ENCODE peak calls at places on chromosome 20, in five cellular contexts. One of them, this sample, is unnamed.

GRCh38 chr20:33079267-33079666 is at the start of gene BPIFB4:
- DNase-seq in A549: no peak
- DNase-seq in K562: no peak
- DNase-seq in GM23338: no peak
- DNase-seq in GM12878: no peak
- DNase-seq in this sample: no peak

GRCh38 chr20:63692436-63693078 is 3.9 kb upstream of the TNFRSF6B start:
- DNase-seq in A549: peak
- DNase-seq in K562: no peak
- DNase-seq in GM23338: no peak
- DNase-seq in GM12878: no peak
- DNase-seq in this sample: no peak

GRCh38 chr20:40663304-40663703 is 25.7 kb downstream of the MAFB start:
- DNase-seq in A549: no peak
- DNase-seq in K562: no peak
- DNase-seq in GM23338: no peak
- DNase-seq in GM12878: no peak
- DNase-seq in this sample: no peak

GRCh38 chr20:43721429-43722152 is 5.2 kb downstream of the GTSF1L start:
- DNase-seq in A549: no peak
- DNase-seq in K562: no peak
- DNase-seq in GM23338: peak
- DNase-seq in GM12878: no peak
- DNase-seq in this sample: no peak

GRCh38 chr20:59830107-59831023 is 103.1 kb downstream of the SYCP2 start:
- DNase-seq in A549: no peak
- DNase-seq in K562: no peak
- DNase-seq in GM23338: no peak
- DNase-seq in GM12878: no peak
- DNase-seq in this sample: no peak

GRCh38 chr20:2652724-2653510 is 485 bp downstream of the NOP56 start:
- DNase-seq in A549: no peak
- DNase-seq in K562: no peak
- DNase-seq in GM23338: peak
- DNase-seq in GM12878: no peak
- DNase-seq in this sample: peak

GRCh38 chr20:34703573-34704176 is 469 bp upstream of the TP53INP2 start:
- DNase-seq in A549: no peak
- DNase-seq in K562: peak
- DNase-seq in GM23338: peak
- DNase-seq in GM12878: no peak
- DNase-seq in this sample: peak

GRCh38 chr20:64052987-64053840 is 3.8 kb upstream of the SOX18 start:
- DNase-seq in A549: no peak
- DNase-seq in K562: no peak
- DNase-seq in GM23338: no peak
- DNase-seq in GM12878: no peak
- DNase-seq in this sample: peak

GRCh38 chr20:19275630-19276071 is 63.2 kb downstream of the SLC24A3 start:
- DNase-seq in A549: no peak
- DNase-seq in K562: no peak
- DNase-seq in GM23338: no peak
- DNase-seq in GM12878: no peak
- DNase-seq in this sample: no peak

GRCh38 chr20:32018269-32019155 is 8.3 kb downstream of the CCM2L start:
- DNase-seq in A549: peak
- DNase-seq in K562: peak
- DNase-seq in GM23338: peak
- DNase-seq in GM12878: no peak
- DNase-seq in this sample: peak

GRCh38 chr20:62653951-62654685 is 11.8 kb downstream of the SLCO4A1 start:
- DNase-seq in A549: no peak
- DNase-seq in K562: no peak
- DNase-seq in GM23338: no peak
- DNase-seq in GM12878: no peak
- DNase-seq in this sample: no peak

GRCh38 chr20:64164123-64164836 is at the start of gene MYT1:
- DNase-seq in A549: no peak
- DNase-seq in K562: no peak
- DNase-seq in GM23338: no peak
- DNase-seq in GM12878: no peak
- DNase-seq in this sample: no peak

GRCh38 chr20:44115762-44116644 is 71.0 kb downstream of the JPH2 start:
- DNase-seq in A549: no peak
- DNase-seq in K562: no peak
- DNase-seq in GM23338: peak
- DNase-seq in GM12878: no peak
- DNase-seq in this sample: no peak

GRCh38 chr20:1907586-1907985 is 12.4 kb downstream of the SIRPA start:
- DNase-seq in A549: no peak
- DNase-seq in K562: no peak
- DNase-seq in GM23338: no peak
- DNase-seq in GM12878: no peak
- DNase-seq in this sample: no peak

GRCh38 chr20:57810511-57811372 is 100.9 kb upstream of the PMEPA1 start:
- DNase-seq in A549: peak
- DNase-seq in K562: no peak
- DNase-seq in GM23338: peak
- DNase-seq in GM12878: no peak
- DNase-seq in this sample: peak

GRCh38 chr20:53597085-53597482 is 3.4 kb upstream of the ZNF217 start:
- DNase-seq in A549: no peak
- DNase-seq in K562: no peak
- DNase-seq in GM23338: no peak
- DNase-seq in GM12878: no peak
- DNase-seq in this sample: peak

GRCh38 chr20:44301285-44301684 is 9.7 kb downstream of the FITM2 start:
- DNase-seq in A549: no peak
- DNase-seq in K562: no peak
- DNase-seq in GM23338: no peak
- DNase-seq in GM12878: no peak
- DNase-seq in this sample: no peak

GRCh38 chr20:9323622-9324021 is 190.8 kb upstream of the LAMP5 start:
- DNase-seq in A549: peak
- DNase-seq in K562: no peak
- DNase-seq in GM23338: peak
- DNase-seq in GM12878: no peak
- DNase-seq in this sample: peak

GRCh38 chr20:40897177-40897700 is 131.4 kb upstream of the TOP1 start:
- DNase-seq in A549: no peak
- DNase-seq in K562: no peak
- DNase-seq in GM23338: no peak
- DNase-seq in GM12878: no peak
- DNase-seq in this sample: no peak

GRCh38 chr20:31721408-31722332 is 998 bp downstream of the BCL2L1 start:
- DNase-seq in A549: no peak
- DNase-seq in K562: no peak
- DNase-seq in GM23338: peak
- DNase-seq in GM12878: no peak
- DNase-seq in this sample: no peak

GRCh38 chr20:56797023-56797422 is 167.9 kb downstream of the TFAP2C start:
- DNase-seq in A549: no peak
- DNase-seq in K562: no peak
- DNase-seq in GM23338: no peak
- DNase-seq in GM12878: no peak
- DNase-seq in this sample: no peak

GRCh38 chr20:39823239-39823638 is 861.1 kb downstream of the DHX35 start:
- DNase-seq in A549: no peak
- DNase-seq in K562: no peak
- DNase-seq in GM23338: no peak
- DNase-seq in GM12878: no peak
- DNase-seq in this sample: no peak

GRCh38 chr20:43191946-43192847 is 2.5 kb upstream of the PTPRT start:
- DNase-seq in A549: peak
- DNase-seq in K562: peak
- DNase-seq in GM23338: peak
- DNase-seq in GM12878: no peak
- DNase-seq in this sample: peak

GRCh38 chr20:271528-271927 is 14.0 kb downstream of the DEFB132 start:
- DNase-seq in A549: no peak
- DNase-seq in K562: no peak
- DNase-seq in GM23338: no peak
- DNase-seq in GM12878: no peak
- DNase-seq in this sample: no peak

GRCh38 chr20:32478576-32478975 is 106.6 kb downstream of the NOL4L start:
- DNase-seq in A549: no peak
- DNase-seq in K562: no peak
- DNase-seq in GM23338: no peak
- DNase-seq in GM12878: no peak
- DNase-seq in this sample: no peak

GRCh38 chr20:38002422-38002821 is 30.8 kb downstream of the TTI1 start:
- DNase-seq in A549: no peak
- DNase-seq in K562: no peak
- DNase-seq in GM23338: no peak
- DNase-seq in GM12878: no peak
- DNase-seq in this sample: no peak

GRCh38 chr20:32603046-32603726 is 18.1 kb upstream of the NOL4L start:
- DNase-seq in A549: no peak
- DNase-seq in K562: no peak
- DNase-seq in GM23338: no peak
- DNase-seq in GM12878: no peak
- DNase-seq in this sample: no peak

GRCh38 chr20:41172296-41173140 is 35.2 kb downstream of the PLCG1 start:
- DNase-seq in A549: no peak
- DNase-seq in K562: no peak
- DNase-seq in GM23338: no peak
- DNase-seq in GM12878: no peak
- DNase-seq in this sample: no peak

GRCh38 chr20:57399587-57400261 is 8.5 kb downstream of the RBM38 start:
- DNase-seq in A549: no peak
- DNase-seq in K562: no peak
- DNase-seq in GM23338: no peak
- DNase-seq in GM12878: peak
- DNase-seq in this sample: no peak

GRCh38 chr20:58019027-58019849 is 209.2 kb downstream of the ANKRD60 start:
- DNase-seq in A549: peak
- DNase-seq in K562: no peak
- DNase-seq in GM23338: no peak
- DNase-seq in GM12878: no peak
- DNase-seq in this sample: no peak

GRCh38 chr20:21944227-21944626 is 238.8 kb downstream of the PAX1 start:
- DNase-seq in A549: no peak
- DNase-seq in K562: no peak
- DNase-seq in GM23338: no peak
- DNase-seq in GM12878: no peak
- DNase-seq in this sample: no peak
- TF ChIP-seq JUNB in A549: no peak
- TF ChIP-seq JUNB in K562: no peak
- TF ChIP-seq JUNB in GM23338: no peak
- TF ChIP-seq JUNB in GM12878: no peak
- TF ChIP-seq JUNB in this sample: no peak

DNA sequence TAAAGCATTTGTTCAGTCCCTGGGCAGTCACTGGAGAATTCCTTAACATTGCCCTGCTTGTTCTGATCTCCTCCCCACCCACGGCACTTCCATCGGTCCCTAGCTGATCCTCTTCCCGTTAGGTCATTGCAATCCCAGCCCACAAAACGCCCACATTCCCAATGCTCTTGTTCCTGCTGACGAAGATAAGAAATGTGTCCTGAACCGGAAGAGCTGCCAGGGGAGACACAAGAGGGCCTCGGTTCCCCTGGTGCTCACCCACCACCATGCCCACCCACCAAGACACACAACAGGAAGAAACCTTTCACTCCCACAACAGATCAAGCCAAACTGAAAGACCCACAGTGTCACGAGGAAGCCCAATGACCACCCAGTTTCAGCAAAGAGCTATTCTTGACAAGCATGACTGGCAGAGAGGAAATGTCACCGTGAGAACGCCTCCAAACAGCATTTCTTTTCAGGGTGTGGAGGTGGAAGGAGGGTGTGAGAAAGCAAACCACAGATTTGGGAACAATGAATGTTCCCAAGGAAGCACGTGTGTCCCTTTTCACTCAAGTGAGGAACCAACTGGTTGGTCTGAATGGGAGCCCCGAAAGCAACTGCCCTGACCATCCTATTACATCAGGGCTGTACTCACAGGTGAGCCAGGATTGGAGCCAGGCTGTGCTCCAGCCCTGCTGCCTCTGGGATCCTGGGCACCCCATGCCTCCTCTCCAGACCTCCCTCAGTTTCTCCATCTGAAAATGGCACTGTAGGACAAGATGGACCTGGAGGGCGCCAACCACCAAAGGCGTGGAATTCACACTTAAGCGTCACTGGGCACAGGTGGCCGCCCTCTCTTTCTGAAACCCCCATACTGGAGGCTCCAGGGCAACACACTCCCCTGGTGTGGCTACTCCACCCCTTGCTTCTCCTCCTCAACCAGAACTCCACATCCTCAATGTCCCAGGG is 97.5 kb downstream of the ZMYND8 start:
- DNase-seq in A549: peak
- DNase-seq in K562: no peak
- DNase-seq in GM23338: no peak
- DNase-seq in GM12878: peak
- DNase-seq in this sample: no peak
- TF ChIP-seq JUNB in A549: no peak
- TF ChIP-seq JUNB in K562: no peak
- TF ChIP-seq JUNB in GM23338: no peak
- TF ChIP-seq JUNB in GM12878: no peak
- TF ChIP-seq JUNB in this sample: no peak

DNA sequence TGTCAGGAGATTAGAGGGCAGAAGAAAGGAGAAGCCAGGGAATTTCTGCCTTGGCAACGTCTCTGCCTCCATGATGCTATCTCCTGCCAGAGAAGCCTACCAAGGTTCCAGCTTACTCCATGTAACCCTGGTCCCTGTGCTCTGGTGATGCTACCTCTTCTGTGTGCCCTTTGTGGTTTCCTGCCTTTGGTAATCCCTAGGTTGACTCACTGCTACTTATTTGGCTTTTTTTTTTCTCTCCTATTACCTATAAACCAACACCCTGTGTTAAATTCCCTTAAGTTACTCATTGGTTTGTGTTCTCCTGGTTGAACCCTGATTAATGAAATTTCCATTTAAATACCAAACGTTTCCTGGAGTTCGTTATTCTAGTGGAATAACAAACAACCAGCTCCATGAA is 527.8 kb upstream of the FLRT3 start:
- DNase-seq in A549: no peak
- DNase-seq in K562: no peak
- DNase-seq in GM23338: no peak
- DNase-seq in GM12878: no peak
- DNase-seq in this sample: no peak
- TF ChIP-seq JUNB in A549: no peak
- TF ChIP-seq JUNB in K562: no peak
- TF ChIP-seq JUNB in GM23338: no peak
- TF ChIP-seq JUNB in GM12878: no peak
- TF ChIP-seq JUNB in this sample: no peak

DNA sequence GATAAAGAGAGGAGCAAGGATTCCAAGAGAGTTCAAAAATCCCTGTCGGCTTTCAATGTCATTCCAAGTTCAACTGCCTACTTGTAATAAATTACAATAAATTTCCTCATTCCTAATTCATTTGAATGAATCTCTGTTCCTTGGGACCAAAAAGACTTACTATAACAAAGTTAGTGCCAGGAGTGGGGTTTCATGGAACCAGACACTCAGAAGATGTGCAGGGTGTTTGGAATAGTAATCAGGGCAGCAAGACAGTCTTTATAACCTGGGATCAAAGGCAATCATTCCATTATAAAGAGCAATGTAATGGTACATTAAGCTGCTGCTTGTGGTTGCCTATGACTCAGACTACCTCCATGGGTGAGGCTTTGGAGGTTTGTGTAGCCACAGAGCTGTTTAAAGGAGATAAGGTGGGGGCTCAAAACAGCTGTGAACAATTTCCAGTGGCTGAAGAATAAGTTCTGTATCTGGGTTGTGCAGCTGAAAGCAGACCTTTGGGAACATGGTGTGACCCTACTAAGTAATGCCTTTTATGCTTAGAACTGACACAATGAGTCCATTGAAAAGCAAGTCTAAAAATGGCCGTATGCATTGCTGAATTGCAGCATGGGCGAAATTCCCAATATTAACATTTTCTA is 159.9 kb downstream of the LINC00237 start:
- DNase-seq in A549: no peak
- DNase-seq in K562: peak
- DNase-seq in GM23338: no peak
- DNase-seq in GM12878: no peak
- DNase-seq in this sample: no peak
- TF ChIP-seq JUNB in A549: no peak
- TF ChIP-seq JUNB in K562: no peak
- TF ChIP-seq JUNB in GM23338: no peak
- TF ChIP-seq JUNB in GM12878: no peak
- TF ChIP-seq JUNB in this sample: no peak

This sample was measured in HepG2.